ENCODE peak calls at places on chromosome 2, in six cellular contexts. One of them, this sample, is unnamed.

GRCh38 chr2:208031608-208032019 is 6.3 kb upstream of the PLEKHM3 start:
- DNase-seq in stomach: no peak
- DNase-seq in left lung: no peak
- DNase-seq in A549: peak
- DNase-seq in BJ: no peak
- DNase-seq in dorsolateral prefrontal cortex: no peak
- DNase-seq in this sample: peak

GRCh38 chr2:30178618-30179404 is 32.0 kb downstream of the YPEL5 start:
- DNase-seq in BJ: peak
- DNase-seq in stomach: peak
- DNase-seq in dorsolateral prefrontal cortex: peak
- DNase-seq in left lung: no peak
- DNase-seq in A549: peak
- DNase-seq in this sample: peak

GRCh38 chr2:190979906-190980629 is 33.9 kb downstream of the STAT1 start:
- DNase-seq in BJ: peak
- DNase-seq in A549: no peak
- DNase-seq in dorsolateral prefrontal cortex: no peak
- DNase-seq in left lung: peak
- DNase-seq in stomach: peak
- DNase-seq in this sample: no peak

GRCh38 chr2:161243312-161243711 is 64.9 kb upstream of the PSMD14 start:
- DNase-seq in A549: no peak
- DNase-seq in BJ: no peak
- DNase-seq in left lung: no peak
- DNase-seq in stomach: no peak
- DNase-seq in dorsolateral prefrontal cortex: no peak
- DNase-seq in this sample: no peak

GRCh38 chr2:106095478-106096392 is 98.4 kb downstream of the UXS1 start:
- DNase-seq in stomach: no peak
- DNase-seq in dorsolateral prefrontal cortex: no peak
- DNase-seq in BJ: no peak
- DNase-seq in A549: no peak
- DNase-seq in left lung: no peak
- DNase-seq in this sample: no peak

GRCh38 chr2:100588071-100588786 is 25.4 kb downstream of the PDCL3 start:
- DNase-seq in left lung: no peak
- DNase-seq in dorsolateral prefrontal cortex: no peak
- DNase-seq in A549: peak
- DNase-seq in stomach: no peak
- DNase-seq in BJ: peak
- DNase-seq in this sample: peak

GRCh38 chr2:134452042-134452733 is 198.3 kb downstream of the MGAT5 start:
- DNase-seq in dorsolateral prefrontal cortex: peak
- DNase-seq in left lung: no peak
- DNase-seq in A549: no peak
- DNase-seq in stomach: peak
- DNase-seq in BJ: no peak
- DNase-seq in this sample: no peak

GRCh38 chr2:226336283-226336682 is 463.3 kb downstream of the IRS1 start:
- DNase-seq in left lung: no peak
- DNase-seq in BJ: no peak
- DNase-seq in stomach: no peak
- DNase-seq in dorsolateral prefrontal cortex: no peak
- DNase-seq in A549: no peak
- DNase-seq in this sample: no peak

GRCh38 chr2:239598732-239599090 is 197.9 kb upstream of the HDAC4 start:
- DNase-seq in stomach: no peak
- DNase-seq in A549: no peak
- DNase-seq in BJ: no peak
- DNase-seq in dorsolateral prefrontal cortex: no peak
- DNase-seq in left lung: no peak
- DNase-seq in this sample: no peak

GRCh38 chr2:39304200-39304599 is 60.4 kb upstream of the CDKL4 start:
- DNase-seq in A549: no peak
- DNase-seq in left lung: no peak
- DNase-seq in dorsolateral prefrontal cortex: no peak
- DNase-seq in stomach: no peak
- DNase-seq in BJ: no peak
- DNase-seq in this sample: peak

GRCh38 chr2:201403904-201404303 is 46.8 kb upstream of the FLACC1 start:
- DNase-seq in A549: no peak
- DNase-seq in dorsolateral prefrontal cortex: no peak
- DNase-seq in BJ: no peak
- DNase-seq in left lung: no peak
- DNase-seq in stomach: no peak
- DNase-seq in this sample: peak

GRCh38 chr2:240430595-240430994 is 4.9 kb upstream of the GPC1 start:
- DNase-seq in stomach: no peak
- DNase-seq in BJ: no peak
- DNase-seq in A549: no peak
- DNase-seq in dorsolateral prefrontal cortex: no peak
- DNase-seq in left lung: peak
- DNase-seq in this sample: no peak

GRCh38 chr2:136173126-136173525 is 55.2 kb upstream of the CXCR4 start:
- DNase-seq in A549: no peak
- DNase-seq in BJ: no peak
- DNase-seq in stomach: no peak
- DNase-seq in left lung: no peak
- DNase-seq in dorsolateral prefrontal cortex: no peak
- DNase-seq in this sample: no peak

GRCh38 chr2:7666561-7667259 is 749.5 kb downstream of the RNF144A start:
- DNase-seq in BJ: no peak
- DNase-seq in left lung: no peak
- DNase-seq in A549: no peak
- DNase-seq in stomach: no peak
- DNase-seq in dorsolateral prefrontal cortex: peak
- DNase-seq in this sample: no peak

GRCh38 chr2:51031004-51031791 is 734 bp downstream of the NRXN1 start:
- DNase-seq in A549: no peak
- DNase-seq in dorsolateral prefrontal cortex: no peak
- DNase-seq in stomach: no peak
- DNase-seq in BJ: no peak
- DNase-seq in left lung: no peak
- DNase-seq in this sample: no peak

GRCh38 chr2:164782323-164782722 is 59.3 kb downstream of the COBLL1 start:
- DNase-seq in stomach: no peak
- DNase-seq in A549: no peak
- DNase-seq in BJ: no peak
- DNase-seq in left lung: no peak
- DNase-seq in dorsolateral prefrontal cortex: no peak
- DNase-seq in this sample: peak

GRCh38 chr2:171482877-171483276 is 39.4 kb upstream of the CYBRD1 start:
- DNase-seq in A549: no peak
- DNase-seq in left lung: no peak
- DNase-seq in stomach: no peak
- DNase-seq in dorsolateral prefrontal cortex: no peak
- DNase-seq in BJ: peak
- DNase-seq in this sample: peak

GRCh38 chr2:74080346-74080745 is 67.4 kb downstream of the BOLA3 start:
- DNase-seq in BJ: no peak
- DNase-seq in dorsolateral prefrontal cortex: no peak
- DNase-seq in A549: no peak
- DNase-seq in left lung: no peak
- DNase-seq in stomach: no peak
- DNase-seq in this sample: no peak

GRCh38 chr2:222859786-222860726 is 780 bp upstream of the ACSL3 start:
- DNase-seq in BJ: no peak
- DNase-seq in stomach: peak
- DNase-seq in dorsolateral prefrontal cortex: no peak
- DNase-seq in left lung: peak
- DNase-seq in A549: peak
- DNase-seq in this sample: peak

GRCh38 chr2:225008935-225009334 is 33.3 kb downstream of the DOCK10 start:
- DNase-seq in A549: peak
- DNase-seq in BJ: no peak
- DNase-seq in stomach: no peak
- DNase-seq in left lung: no peak
- DNase-seq in dorsolateral prefrontal cortex: no peak
- DNase-seq in this sample: no peak

GRCh38 chr2:2825516-2826208 is 494.6 kb upstream of the MYT1L start:
- DNase-seq in stomach: peak
- DNase-seq in dorsolateral prefrontal cortex: peak
- DNase-seq in BJ: no peak
- DNase-seq in A549: no peak
- DNase-seq in left lung: no peak
- DNase-seq in this sample: no peak

GRCh38 chr2:187877391-187877790 is 323.2 kb upstream of the TFPI start:
- DNase-seq in stomach: no peak
- DNase-seq in A549: no peak
- DNase-seq in left lung: no peak
- DNase-seq in dorsolateral prefrontal cortex: no peak
- DNase-seq in BJ: no peak
- DNase-seq in this sample: no peak

GRCh38 chr2:188414412-188414811 is 122.7 kb downstream of the GULP1 start:
- DNase-seq in A549: peak
- DNase-seq in dorsolateral prefrontal cortex: no peak
- DNase-seq in left lung: no peak
- DNase-seq in BJ: no peak
- DNase-seq in stomach: no peak
- DNase-seq in this sample: peak

GRCh38 chr2:112493048-112493447 is 11.1 kb downstream of the TTL start:
- DNase-seq in A549: peak
- DNase-seq in dorsolateral prefrontal cortex: no peak
- DNase-seq in BJ: no peak
- DNase-seq in stomach: no peak
- DNase-seq in left lung: no peak
- DNase-seq in this sample: no peak

GRCh38 chr2:43175187-43175490 is 51.3 kb downstream of the ZFP36L2 start:
- DNase-seq in dorsolateral prefrontal cortex: no peak
- DNase-seq in stomach: no peak
- DNase-seq in BJ: no peak
- DNase-seq in left lung: no peak
- DNase-seq in A549: no peak
- DNase-seq in this sample: peak

GRCh38 chr2:38037757-38038615 is 38.0 kb downstream of the CYP1B1 start:
- DNase-seq in dorsolateral prefrontal cortex: peak
- DNase-seq in left lung: peak
- DNase-seq in stomach: no peak
- DNase-seq in BJ: peak
- DNase-seq in A549: no peak
- DNase-seq in this sample: peak

GRCh38 chr2:64941143-64941542 is 48.1 kb upstream of the SLC1A4 start:
- DNase-seq in A549: no peak
- DNase-seq in dorsolateral prefrontal cortex: no peak
- DNase-seq in stomach: no peak
- DNase-seq in left lung: no peak
- DNase-seq in BJ: no peak
- DNase-seq in this sample: no peak
- TF ChIP-seq CTCF in A549: no peak
- TF ChIP-seq CTCF in dorsolateral prefrontal cortex: no peak
- TF ChIP-seq CTCF in stomach: no peak
- TF ChIP-seq CTCF in left lung: no peak
- TF ChIP-seq CTCF in BJ: no peak
- TF ChIP-seq CTCF in this sample: no peak

GRCh38 chr2:263022-263738 is 652 bp downstream of the SH3YL1 start:
- DNase-seq in stomach: no peak
- DNase-seq in A549: no peak
- DNase-seq in dorsolateral prefrontal cortex: no peak
- DNase-seq in BJ: no peak
- DNase-seq in left lung: no peak
- DNase-seq in this sample: no peak
- H3K4me3 ChIP-seq in stomach: peak
- H3K4me3 ChIP-seq in A549: peak
- H3K4me3 ChIP-seq in dorsolateral prefrontal cortex: peak
- H3K4me3 ChIP-seq in BJ: peak
- H3K4me3 ChIP-seq in left lung: peak
- H3K4me3 ChIP-seq in this sample: peak

GRCh38 chr2:47313728-47314127 is 89.2 kb upstream of the MSH2 start:
- DNase-seq in A549: no peak
- DNase-seq in BJ: no peak
- DNase-seq in dorsolateral prefrontal cortex: no peak
- DNase-seq in stomach: no peak
- DNase-seq in left lung: no peak
- DNase-seq in this sample: no peak
- TF ChIP-seq CTCF in A549: no peak
- TF ChIP-seq CTCF in BJ: peak
- TF ChIP-seq CTCF in dorsolateral prefrontal cortex: no peak
- TF ChIP-seq CTCF in stomach: no peak
- TF ChIP-seq CTCF in left lung: no peak
- TF ChIP-seq CTCF in this sample: no peak

DNA sequence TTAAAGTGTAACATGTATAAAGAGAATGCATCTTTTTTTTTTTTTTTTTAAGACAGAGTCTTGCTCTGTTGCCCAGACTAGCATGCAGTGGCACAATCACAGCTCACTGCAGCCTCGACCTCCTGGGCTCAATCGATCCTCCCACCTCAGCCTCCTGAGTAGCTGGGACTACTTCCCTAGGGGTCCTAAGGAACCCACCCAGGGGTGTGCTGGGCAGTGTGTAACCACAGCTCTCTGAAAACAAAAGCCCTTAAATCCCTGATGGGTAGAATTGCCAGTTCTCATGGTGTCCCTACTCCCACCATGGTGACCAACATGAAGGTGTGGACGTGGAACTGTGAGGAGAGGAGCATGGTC is 105.6 kb upstream of the ST3GAL5 start:
- DNase-seq in dorsolateral prefrontal cortex: no peak
- DNase-seq in left lung: no peak
- DNase-seq in A549: no peak
- DNase-seq in BJ: no peak
- DNase-seq in stomach: no peak
- DNase-seq in this sample: no peak
- H3K4me3 ChIP-seq in dorsolateral prefrontal cortex: no peak
- H3K4me3 ChIP-seq in left lung: no peak
- H3K4me3 ChIP-seq in A549: no peak
- H3K4me3 ChIP-seq in BJ: no peak
- H3K4me3 ChIP-seq in stomach: no peak
- H3K4me3 ChIP-seq in this sample: no peak

DNA sequence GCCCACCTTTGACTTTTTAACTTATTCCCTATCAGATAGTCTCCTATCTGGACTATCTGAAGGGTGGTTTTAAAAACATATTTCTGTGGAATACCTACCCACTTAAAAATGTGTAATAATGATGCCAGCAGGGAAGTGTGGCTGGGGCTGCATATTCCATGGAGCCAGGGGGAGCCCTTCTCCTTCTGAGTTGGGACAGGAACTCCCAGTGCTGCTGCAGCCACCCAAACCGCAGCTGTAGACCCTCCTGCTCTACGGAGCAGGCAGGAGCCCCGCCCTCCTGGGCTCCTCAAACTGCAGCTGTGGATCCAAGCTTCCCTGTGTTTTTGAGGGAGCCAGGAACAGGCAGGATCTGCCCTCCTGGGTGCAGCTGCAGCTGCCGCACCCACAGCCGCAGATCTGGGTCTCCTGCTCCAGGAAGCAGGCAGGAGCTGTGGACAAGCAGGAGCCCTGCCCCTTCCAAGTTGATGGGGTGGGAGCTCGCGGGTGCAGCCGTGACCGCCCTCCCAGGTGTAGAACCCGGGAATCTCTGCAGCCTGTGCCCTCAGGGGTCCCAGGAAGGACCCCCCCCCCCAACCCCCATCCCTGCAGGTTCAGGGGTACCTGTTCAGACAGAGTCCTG is 57.8 kb downstream of the PDK1 start:
- DNase-seq in BJ: no peak
- DNase-seq in dorsolateral prefrontal cortex: no peak
- DNase-seq in stomach: no peak
- DNase-seq in A549: no peak
- DNase-seq in left lung: no peak
- DNase-seq in this sample: no peak
- TF ChIP-seq CTCF in BJ: no peak
- TF ChIP-seq CTCF in dorsolateral prefrontal cortex: no peak
- TF ChIP-seq CTCF in stomach: no peak
- TF ChIP-seq CTCF in A549: peak
- TF ChIP-seq CTCF in left lung: no peak
- TF ChIP-seq CTCF in this sample: no peak

This sample was measured in AG10803.